ENCODE peak calls at places on chromosomes 2 and 18, in nine cellular contexts. X is choroid plexus epithelial cell, J is tibial artery, R is PC-3, P is MCF 10A, M is psoas muscle, I is WERI-Rb-1, H is transverse colon, Q is left ventricle myocardium inferior. S is an unnamed sample.
A peak's percentile ranks its signal among the peaks of the same experiment; 100 is the strongest.

GRCh38 chr18:76441002-76441667 is 53.9 kb downstream of the ZNF516 start:
- DNase-seq in X (no peak), J (no peak), I (peak; percentile 6), H (no peak), Q (no peak), P (no peak), R (no peak), M (no peak), S (no peak)

GRCh38 chr2:86368181-86368824 is 30.9 kb upstream of the REEP1 start:
- DNase-seq in R (peak; percentile 49), M (peak; percentile 21), Q (peak; percentile 32), J (peak; percentile 67), I (peak; percentile 58), P (peak; percentile 50), H (peak; percentile 50), X (peak; percentile 55), S (peak; percentile 40)

GRCh38 chr2:175837046-175837445 is 165.0 kb downstream of the LNPK start:
- DNase-seq in X (peak; percentile 59), Q (no peak), H (no peak), R (peak; percentile 12), P (peak; percentile 41), I (no peak), J (no peak), M (peak; percentile 16), S (no peak)

GRCh38 chr2:120436885-120437603 is 91.1 kb downstream of the INHBB start:
- DNase-seq in I (peak; percentile 68), R (peak; percentile 92), X (peak; percentile 50), M (no peak), H (no peak), Q (no peak), P (peak; percentile 62), J (no peak), S (no peak)

GRCh38 chr2:44801289-44801675 is 140.2 kb upstream of the SIX3 start:
- DNase-seq in H (no peak), P (no peak), X (no peak), J (no peak), I (no peak), R (no peak), M (no peak), Q (no peak), S (no peak)

GRCh38 chr2:69253893-69254292 is 133.1 kb downstream of the GFPT1 start:
- DNase-seq in M (peak; percentile 36), H (peak; percentile 19), I (no peak), P (peak; percentile 90), Q (no peak), R (peak; percentile 77), X (peak; percentile 99), J (peak; percentile 89), S (no peak)

GRCh38 chr2:15979759-15980604 is 39.6 kb downstream of the MYCN start:
- DNase-seq in M (no peak), J (no peak), H (no peak), X (no peak), P (no peak), I (no peak), Q (no peak), R (no peak), S (no peak)

GRCh38 chr2:198401644-198402043 is 597.3 kb downstream of the PLCL1 start:
- DNase-seq in I (no peak), J (no peak), M (no peak), P (no peak), Q (no peak), H (no peak), X (no peak), R (no peak), S (no peak)

GRCh38 chr2:225400060-225400511 is 576 bp downstream of the NYAP2 start:
- DNase-seq in X (peak; percentile 83), H (no peak), Q (no peak), M (peak; percentile 13), P (peak; percentile 56), J (no peak), R (peak; percentile 53), I (peak; percentile 65), S (no peak)

GRCh38 chr2:212723226-212723625 is 184.6 kb upstream of the ERBB4 start:
- DNase-seq in M (no peak), H (no peak), R (peak; percentile 66), I (no peak), X (peak; percentile 71), P (peak; percentile 11), J (no peak), Q (no peak), S (no peak)

DNA sequence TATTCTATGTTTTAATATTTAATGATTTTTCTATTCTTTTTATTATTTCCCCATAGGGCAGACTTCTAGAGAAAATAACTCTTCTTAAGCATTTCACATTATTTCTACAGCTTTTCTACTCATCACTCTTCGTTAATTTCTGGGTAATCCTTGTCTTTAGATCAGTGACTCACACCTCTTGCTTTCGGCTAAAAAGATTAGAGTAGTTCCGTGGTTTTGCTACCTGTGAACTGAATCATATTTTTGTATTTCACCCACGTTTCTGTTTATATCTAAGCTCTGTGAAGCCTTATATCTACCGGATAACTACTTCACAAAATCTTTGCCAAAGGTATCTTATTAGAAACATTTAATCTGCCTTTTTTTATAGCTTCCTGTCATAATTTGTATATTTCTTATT is 685.5 kb upstream of the FSHR start:
- DNase-seq in Q (no peak), P (no peak), J (no peak), M (no peak), R (no peak), H (no peak), X (no peak), I (no peak), S (no peak)
- TF ChIP-seq CTCF in Q (no peak), P (no peak), J (no peak), M (no peak), R (no peak), H (no peak), X (no peak), I (no peak), S (no peak)

GRCh38 chr2:73359915-73360697 is 25.5 kb upstream of the ALMS1 start:
- DNase-seq in J (no peak), X (peak; percentile 22), R (peak; percentile 31), P (peak; percentile 17), M (no peak), I (no peak), Q (no peak), H (no peak), S (no peak)
- TF ChIP-seq CTCF in J (no peak), X (peak; percentile 59), R (peak; percentile 62), P (peak; percentile 28), M (no peak), I (peak; percentile 57), Q (peak; percentile 36), H (peak; percentile 18), S (peak; percentile 18)

GRCh38 chr2:53473236-53473635 is 294.4 kb upstream of the CHAC2 start:
- DNase-seq in Q (no peak), M (no peak), R (peak; percentile 18), H (peak; percentile 13), J (no peak), P (peak; percentile 17), X (no peak), I (peak; percentile 65), S (no peak)
- TF ChIP-seq CTCF in Q (peak; percentile 55), M (peak; percentile 30), R (peak; percentile 58), H (no peak), J (no peak), P (no peak), X (no peak), I (peak; percentile 96), S (peak; percentile 10)

DNA sequence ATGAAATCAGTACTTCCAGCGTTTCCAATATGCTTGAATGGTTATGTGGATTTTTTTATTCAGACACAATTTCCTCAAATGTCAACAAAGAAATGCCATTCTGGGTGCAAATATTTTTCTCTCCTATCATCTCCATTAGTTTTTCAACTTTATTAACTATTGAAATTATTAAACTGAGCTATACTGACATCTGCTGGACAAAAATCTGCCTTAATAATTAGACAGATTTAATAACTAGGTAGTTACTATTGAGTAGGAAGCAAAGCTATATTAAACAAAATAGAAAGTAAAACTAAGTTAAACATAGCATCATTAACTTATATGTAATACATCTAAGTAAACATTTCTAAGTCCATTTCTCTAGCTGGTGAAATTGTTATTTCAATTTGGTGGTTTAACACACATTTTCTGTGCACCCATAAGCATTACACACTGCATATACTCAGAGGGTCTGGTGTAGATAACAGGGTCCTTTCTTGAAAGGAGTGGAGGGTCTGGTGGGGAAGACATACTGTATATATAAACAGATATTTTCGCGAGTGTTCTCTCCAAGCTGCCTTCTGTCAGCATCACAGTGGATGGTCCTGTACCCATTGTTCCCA is 77.0 kb downstream of the LANCL1 start:
- DNase-seq in R (peak; percentile 61), M (no peak), J (no peak), Q (no peak), H (no peak), P (peak; percentile 28), X (peak; percentile 53), I (no peak), S (no peak)
- TF ChIP-seq CTCF in R (peak; percentile 72), M (peak; percentile 69), J (peak; percentile 49), Q (peak; percentile 59), H (peak; percentile 18), P (peak; percentile 27), X (peak; percentile 49), I (no peak), S (peak; percentile 60)

DNA sequence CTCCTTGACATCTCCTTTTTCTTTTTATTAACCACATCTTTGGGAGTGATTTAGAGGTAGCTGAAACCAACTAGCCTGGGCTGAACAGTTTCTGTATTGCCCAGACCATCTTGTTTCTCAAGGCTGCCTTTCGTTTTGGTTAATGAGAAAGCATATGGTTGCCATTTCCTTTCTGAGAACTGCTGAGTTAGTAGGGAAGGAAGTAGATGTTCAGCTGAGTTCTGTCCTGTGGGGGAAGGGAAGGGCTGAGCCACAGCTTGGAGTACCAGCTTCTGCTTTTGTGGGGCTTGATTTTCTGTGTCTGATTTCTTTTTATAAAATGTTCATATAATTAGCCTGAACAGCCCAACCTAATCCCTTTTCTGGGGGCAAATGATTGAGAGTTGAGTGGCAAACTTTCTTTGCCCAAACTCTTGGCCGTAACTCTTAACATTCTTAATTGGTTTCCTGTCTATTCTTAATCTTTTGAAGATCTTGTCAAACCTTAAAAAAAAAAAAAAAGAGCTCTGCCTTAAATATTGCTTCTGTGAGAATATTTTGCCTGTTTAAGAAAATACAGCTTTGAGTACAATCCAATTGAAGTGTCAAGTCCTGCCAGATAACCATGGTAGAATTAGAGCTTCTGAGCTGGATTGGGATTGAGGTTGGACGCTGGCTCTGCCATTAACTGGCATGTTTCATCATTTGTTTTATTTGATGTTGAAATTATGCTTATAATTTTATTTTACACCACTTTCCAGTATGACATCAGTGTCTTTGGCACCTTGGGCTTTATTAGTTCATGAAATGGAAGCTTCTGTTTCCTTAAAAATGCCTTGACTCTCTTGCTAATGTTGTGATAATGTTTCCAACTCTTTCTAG is 1.9 kb upstream of the NABP1 start:
- DNase-seq in H (peak; percentile 69), P (no peak), J (peak; percentile 69), M (peak; percentile 28), X (peak; percentile 57), Q (peak; percentile 20), R (no peak), I (no peak), S (no peak)
- TF ChIP-seq CTCF in H (no peak), P (no peak), J (no peak), M (no peak), X (no peak), Q (no peak), R (no peak), I (no peak), S (no peak)